ENCODE peak calls at places on chromosomes 5 and 9, in nine cellular contexts. One of them, this sample, is unnamed.

GRCh38 chr9:70789086-70789485 is 332.3 kb downstream of the TRPM3 start:
- DNase-seq in NCI-H1105 treated with DMSO at 0.1 percent for 48 hours: no peak
- DNase-seq in upper lobe of left lung: no peak
- DNase-seq in activated CD4-positive, CD25-positive, alpha-beta regulatory T cell: no peak
- DNase-seq in stimulated activated CD4-positive, alpha-beta T cell treated with anti-CD3 and anti-CD28 coated beads, Interleukin-1b, Interleukin-23, amount 100 ng/mL, for 1 hour: no peak
- DNase-seq in H54: no peak
- DNase-seq in astrocyte of the cerebellum: no peak
- DNase-seq in stromal cell of bone marrow: no peak
- DNase-seq in renal cortical epithelial cell: no peak
- DNase-seq in this sample: no peak

GRCh38 chr5:67366961-67367360 is 170.4 kb upstream of the CD180 start:
- DNase-seq in upper lobe of left lung: no peak
- DNase-seq in stimulated activated CD4-positive, alpha-beta T cell treated with anti-CD3 and anti-CD28 coated beads, Interleukin-1b, Interleukin-23, amount 100 ng/mL, for 1 hour: no peak
- DNase-seq in activated CD4-positive, CD25-positive, alpha-beta regulatory T cell: no peak
- DNase-seq in H54: no peak
- DNase-seq in stromal cell of bone marrow: no peak
- DNase-seq in renal cortical epithelial cell: no peak
- DNase-seq in NCI-H1105 treated with DMSO at 0.1 percent for 48 hours: no peak
- DNase-seq in astrocyte of the cerebellum: no peak
- DNase-seq in this sample: no peak

GRCh38 chr5:126099077-126099476 is 324.1 kb upstream of the GRAMD2B start:
- DNase-seq in stimulated activated CD4-positive, alpha-beta T cell treated with anti-CD3 and anti-CD28 coated beads, Interleukin-1b, Interleukin-23, amount 100 ng/mL, for 1 hour: no peak
- DNase-seq in NCI-H1105 treated with DMSO at 0.1 percent for 48 hours: no peak
- DNase-seq in activated CD4-positive, CD25-positive, alpha-beta regulatory T cell: no peak
- DNase-seq in renal cortical epithelial cell: no peak
- DNase-seq in upper lobe of left lung: no peak
- DNase-seq in H54: no peak
- DNase-seq in stromal cell of bone marrow: no peak
- DNase-seq in astrocyte of the cerebellum: no peak
- DNase-seq in this sample: no peak

GRCh38 chr5:109921735-109922395 is 232.1 kb downstream of the MAN2A1 start:
- DNase-seq in stromal cell of bone marrow: no peak
- DNase-seq in astrocyte of the cerebellum: no peak
- DNase-seq in renal cortical epithelial cell: no peak
- DNase-seq in upper lobe of left lung: peak; percentile 75
- DNase-seq in NCI-H1105 treated with DMSO at 0.1 percent for 48 hours: peak; percentile 66
- DNase-seq in activated CD4-positive, CD25-positive, alpha-beta regulatory T cell: no peak
- DNase-seq in stimulated activated CD4-positive, alpha-beta T cell treated with anti-CD3 and anti-CD28 coated beads, Interleukin-1b, Interleukin-23, amount 100 ng/mL, for 1 hour: peak; percentile 11
- DNase-seq in H54: no peak
- DNase-seq in this sample: no peak

GRCh38 chr9:136409557-136410455 is 608 bp downstream of the ENTR1 start:
- DNase-seq in astrocyte of the cerebellum: no peak
- DNase-seq in stimulated activated CD4-positive, alpha-beta T cell treated with anti-CD3 and anti-CD28 coated beads, Interleukin-1b, Interleukin-23, amount 100 ng/mL, for 1 hour: no peak
- DNase-seq in NCI-H1105 treated with DMSO at 0.1 percent for 48 hours: no peak
- DNase-seq in renal cortical epithelial cell: peak; percentile 19
- DNase-seq in upper lobe of left lung: peak; percentile 38
- DNase-seq in activated CD4-positive, CD25-positive, alpha-beta regulatory T cell: no peak
- DNase-seq in stromal cell of bone marrow: no peak
- DNase-seq in H54: peak; percentile 58
- DNase-seq in this sample: no peak

GRCh38 chr5:41695920-41696582 is 174.2 kb downstream of the OXCT1 start:
- DNase-seq in renal cortical epithelial cell: no peak
- DNase-seq in stromal cell of bone marrow: no peak
- DNase-seq in astrocyte of the cerebellum: no peak
- DNase-seq in H54: no peak
- DNase-seq in stimulated activated CD4-positive, alpha-beta T cell treated with anti-CD3 and anti-CD28 coated beads, Interleukin-1b, Interleukin-23, amount 100 ng/mL, for 1 hour: no peak
- DNase-seq in upper lobe of left lung: no peak
- DNase-seq in activated CD4-positive, CD25-positive, alpha-beta regulatory T cell: no peak
- DNase-seq in NCI-H1105 treated with DMSO at 0.1 percent for 48 hours: peak; percentile 9
- DNase-seq in this sample: no peak

GRCh38 chr9:84241817-84242356 is 98.7 kb downstream of the SLC28A3 start:
- DNase-seq in astrocyte of the cerebellum: no peak
- DNase-seq in stromal cell of bone marrow: no peak
- DNase-seq in renal cortical epithelial cell: no peak
- DNase-seq in NCI-H1105 treated with DMSO at 0.1 percent for 48 hours: no peak
- DNase-seq in activated CD4-positive, CD25-positive, alpha-beta regulatory T cell: no peak
- DNase-seq in H54: no peak
- DNase-seq in upper lobe of left lung: no peak
- DNase-seq in stimulated activated CD4-positive, alpha-beta T cell treated with anti-CD3 and anti-CD28 coated beads, Interleukin-1b, Interleukin-23, amount 100 ng/mL, for 1 hour: no peak
- DNase-seq in this sample: no peak

GRCh38 chr5:1997640-1998347 is 115.1 kb upstream of the IRX4 start:
- DNase-seq in upper lobe of left lung: no peak
- DNase-seq in astrocyte of the cerebellum: no peak
- DNase-seq in activated CD4-positive, CD25-positive, alpha-beta regulatory T cell: no peak
- DNase-seq in renal cortical epithelial cell: no peak
- DNase-seq in stromal cell of bone marrow: no peak
- DNase-seq in NCI-H1105 treated with DMSO at 0.1 percent for 48 hours: no peak
- DNase-seq in stimulated activated CD4-positive, alpha-beta T cell treated with anti-CD3 and anti-CD28 coated beads, Interleukin-1b, Interleukin-23, amount 100 ng/mL, for 1 hour: no peak
- DNase-seq in H54: no peak
- DNase-seq in this sample: no peak

GRCh38 chr5:158516521-158516920 is 583.2 kb downstream of the EBF1 start:
- DNase-seq in activated CD4-positive, CD25-positive, alpha-beta regulatory T cell: no peak
- DNase-seq in stimulated activated CD4-positive, alpha-beta T cell treated with anti-CD3 and anti-CD28 coated beads, Interleukin-1b, Interleukin-23, amount 100 ng/mL, for 1 hour: no peak
- DNase-seq in H54: no peak
- DNase-seq in renal cortical epithelial cell: no peak
- DNase-seq in stromal cell of bone marrow: no peak
- DNase-seq in NCI-H1105 treated with DMSO at 0.1 percent for 48 hours: no peak
- DNase-seq in astrocyte of the cerebellum: no peak
- DNase-seq in upper lobe of left lung: no peak
- DNase-seq in this sample: no peak

GRCh38 chr9:130172161-130172857 is at the start of gene NCS1:
- DNase-seq in H54: peak; percentile 44
- DNase-seq in renal cortical epithelial cell: no peak
- DNase-seq in stromal cell of bone marrow: peak; percentile 49
- DNase-seq in NCI-H1105 treated with DMSO at 0.1 percent for 48 hours: peak; percentile 51
- DNase-seq in stimulated activated CD4-positive, alpha-beta T cell treated with anti-CD3 and anti-CD28 coated beads, Interleukin-1b, Interleukin-23, amount 100 ng/mL, for 1 hour: no peak
- DNase-seq in upper lobe of left lung: peak; percentile 53
- DNase-seq in activated CD4-positive, CD25-positive, alpha-beta regulatory T cell: peak; percentile 28
- DNase-seq in astrocyte of the cerebellum: no peak
- DNase-seq in this sample: peak; percentile 76

GRCh38 chr9:93597871-93598646 is 21.7 kb downstream of the PHF2 start:
- DNase-seq in upper lobe of left lung: peak; percentile 13
- DNase-seq in activated CD4-positive, CD25-positive, alpha-beta regulatory T cell: no peak
- DNase-seq in astrocyte of the cerebellum: no peak
- DNase-seq in NCI-H1105 treated with DMSO at 0.1 percent for 48 hours: no peak
- DNase-seq in H54: no peak
- DNase-seq in stimulated activated CD4-positive, alpha-beta T cell treated with anti-CD3 and anti-CD28 coated beads, Interleukin-1b, Interleukin-23, amount 100 ng/mL, for 1 hour: no peak
- DNase-seq in renal cortical epithelial cell: no peak
- DNase-seq in stromal cell of bone marrow: no peak
- DNase-seq in this sample: no peak

GRCh38 chr9:115194216-115194615 is 76.3 kb upstream of the TNC start:
- DNase-seq in astrocyte of the cerebellum: no peak
- DNase-seq in H54: no peak
- DNase-seq in activated CD4-positive, CD25-positive, alpha-beta regulatory T cell: no peak
- DNase-seq in renal cortical epithelial cell: no peak
- DNase-seq in stromal cell of bone marrow: no peak
- DNase-seq in NCI-H1105 treated with DMSO at 0.1 percent for 48 hours: no peak
- DNase-seq in upper lobe of left lung: no peak
- DNase-seq in stimulated activated CD4-positive, alpha-beta T cell treated with anti-CD3 and anti-CD28 coated beads, Interleukin-1b, Interleukin-23, amount 100 ng/mL, for 1 hour: no peak
- DNase-seq in this sample: no peak

GRCh38 chr9:133454325-133454724 is 5.5 kb upstream of the CACFD1 start:
- DNase-seq in stromal cell of bone marrow: no peak
- DNase-seq in renal cortical epithelial cell: no peak
- DNase-seq in stimulated activated CD4-positive, alpha-beta T cell treated with anti-CD3 and anti-CD28 coated beads, Interleukin-1b, Interleukin-23, amount 100 ng/mL, for 1 hour: no peak
- DNase-seq in NCI-H1105 treated with DMSO at 0.1 percent for 48 hours: no peak
- DNase-seq in astrocyte of the cerebellum: no peak
- DNase-seq in H54: no peak
- DNase-seq in activated CD4-positive, CD25-positive, alpha-beta regulatory T cell: no peak
- DNase-seq in upper lobe of left lung: no peak
- DNase-seq in this sample: no peak

GRCh38 chr9:37899041-37899440 is 4.9 kb downstream of the SLC25A51 start:
- DNase-seq in activated CD4-positive, CD25-positive, alpha-beta regulatory T cell: no peak
- DNase-seq in H54: no peak
- DNase-seq in renal cortical epithelial cell: no peak
- DNase-seq in astrocyte of the cerebellum: no peak
- DNase-seq in stromal cell of bone marrow: peak; percentile 34
- DNase-seq in NCI-H1105 treated with DMSO at 0.1 percent for 48 hours: no peak
- DNase-seq in upper lobe of left lung: no peak
- DNase-seq in stimulated activated CD4-positive, alpha-beta T cell treated with anti-CD3 and anti-CD28 coated beads, Interleukin-1b, Interleukin-23, amount 100 ng/mL, for 1 hour: no peak
- DNase-seq in this sample: no peak

GRCh38 chr9:69571032-69571431 is 101.1 kb downstream of the APBA1 start:
- DNase-seq in upper lobe of left lung: no peak
- DNase-seq in astrocyte of the cerebellum: no peak
- DNase-seq in renal cortical epithelial cell: no peak
- DNase-seq in stromal cell of bone marrow: no peak
- DNase-seq in NCI-H1105 treated with DMSO at 0.1 percent for 48 hours: no peak
- DNase-seq in H54: no peak
- DNase-seq in stimulated activated CD4-positive, alpha-beta T cell treated with anti-CD3 and anti-CD28 coated beads, Interleukin-1b, Interleukin-23, amount 100 ng/mL, for 1 hour: no peak
- DNase-seq in activated CD4-positive, CD25-positive, alpha-beta regulatory T cell: no peak
- DNase-seq in this sample: no peak

GRCh38 chr5:137743031-137743640 is 7.2 kb upstream of the KLHL3 start:
- DNase-seq in upper lobe of left lung: peak; percentile 38
- DNase-seq in stromal cell of bone marrow: peak; percentile 68
- DNase-seq in stimulated activated CD4-positive, alpha-beta T cell treated with anti-CD3 and anti-CD28 coated beads, Interleukin-1b, Interleukin-23, amount 100 ng/mL, for 1 hour: no peak
- DNase-seq in astrocyte of the cerebellum: peak; percentile 70
- DNase-seq in NCI-H1105 treated with DMSO at 0.1 percent for 48 hours: peak; percentile 65
- DNase-seq in H54: peak; percentile 19
- DNase-seq in activated CD4-positive, CD25-positive, alpha-beta regulatory T cell: no peak
- DNase-seq in renal cortical epithelial cell: peak; percentile 74
- DNase-seq in this sample: peak; percentile 78

GRCh38 chr9:130432362-130432761 is 12.4 kb upstream of the ASS1 start:
- DNase-seq in H54: no peak
- DNase-seq in NCI-H1105 treated with DMSO at 0.1 percent for 48 hours: no peak
- DNase-seq in renal cortical epithelial cell: no peak
- DNase-seq in astrocyte of the cerebellum: no peak
- DNase-seq in stimulated activated CD4-positive, alpha-beta T cell treated with anti-CD3 and anti-CD28 coated beads, Interleukin-1b, Interleukin-23, amount 100 ng/mL, for 1 hour: no peak
- DNase-seq in upper lobe of left lung: no peak
- DNase-seq in activated CD4-positive, CD25-positive, alpha-beta regulatory T cell: no peak
- DNase-seq in stromal cell of bone marrow: no peak
- DNase-seq in this sample: no peak

GRCh38 chr5:33788922-33789321 is 102.9 kb downstream of the ADAMTS12 start:
- DNase-seq in stromal cell of bone marrow: peak; percentile 87
- DNase-seq in activated CD4-positive, CD25-positive, alpha-beta regulatory T cell: no peak
- DNase-seq in renal cortical epithelial cell: peak; percentile 92
- DNase-seq in astrocyte of the cerebellum: peak; percentile 99
- DNase-seq in NCI-H1105 treated with DMSO at 0.1 percent for 48 hours: no peak
- DNase-seq in H54: peak; percentile 61
- DNase-seq in stimulated activated CD4-positive, alpha-beta T cell treated with anti-CD3 and anti-CD28 coated beads, Interleukin-1b, Interleukin-23, amount 100 ng/mL, for 1 hour: no peak
- DNase-seq in upper lobe of left lung: no peak
- DNase-seq in this sample: no peak